ENCODE peak calls at places on chromosome X, in four cellular contexts. N is upper lobe of left lung; C is CD4-positive, alpha-beta T cell; P is A549. I is an unnamed sample.

GRCh38 chrX:15336023-15336413 is 695 bp upstream of the PIGA start:
- DNase-seq in N (peak; percentile 58), C (no peak), P (peak; percentile 53), I (peak; percentile 22)

GRCh38 chrX:24594531-24594930 is 52.6 kb downstream of the PCYT1B start:
- DNase-seq in C (no peak), P (no peak), N (no peak), I (no peak)

GRCh38 chrX:84865113-84865512 is 138.6 kb upstream of the APOOL start:
- DNase-seq in N (no peak), C (no peak), P (no peak), I (no peak)

GRCh38 chrX:44570524-44570923 is 27.9 kb upstream of the FUNDC1 start:
- DNase-seq in C (no peak), N (no peak), P (no peak), I (no peak)

GRCh38 chrX:102155806-102156179 is at the start of gene BEX5:
- DNase-seq in N (peak; percentile 77), P (no peak), C (peak; percentile 30), I (no peak)

GRCh38 chrX:97308161-97308560 is 424.5 kb downstream of the RPA4 start:
- DNase-seq in N (no peak), P (no peak), C (no peak), I (no peak)

GRCh38 chrX:132489256-132490085 is 633 bp upstream of the MBNL3 start:
- DNase-seq in C (peak; percentile 25), P (no peak), N (peak; percentile 71), I (peak; percentile 56)

GRCh38 chrX:15143050-15143824 is 126.6 kb downstream of the ASB9 start:
- DNase-seq in P (peak; percentile 9), N (peak; percentile 42), C (peak; percentile 39), I (peak; percentile 28)

GRCh38 chrX:153614818-153615217 is 15.9 kb upstream of the CCNQ start:
- DNase-seq in N (no peak), P (no peak), C (no peak), I (no peak)

GRCh38 chrX:137483554-137483953 is 82.4 kb upstream of the ZIC3 start:
- DNase-seq in P (no peak), N (no peak), C (no peak), I (no peak)

GRCh38 chrX:13069771-13070410 is 25.5 kb upstream of the FAM9C start:
- DNase-seq in N (no peak), C (no peak), P (no peak), I (no peak)

GRCh38 chrX:11886745-11887144 is 128.7 kb downstream of the MSL3 start:
- DNase-seq in P (no peak), N (no peak), C (no peak), I (no peak)

GRCh38 chrX:40508560-40508959 is 72.2 kb upstream of the ATP6AP2 start:
- DNase-seq in P (no peak), N (no peak), C (no peak), I (no peak)

GRCh38 chrX:10554612-10555270 is 65.6 kb downstream of the MID1 start:
- DNase-seq in C (no peak), P (no peak), N (no peak), I (no peak)
- H3K27ac ChIP-seq in C (no peak overlapping the region), P (peak overlapping the region; percentile 39), N (peak overlapping the region; percentile 53), I (no peak overlapping the region)

DNA sequence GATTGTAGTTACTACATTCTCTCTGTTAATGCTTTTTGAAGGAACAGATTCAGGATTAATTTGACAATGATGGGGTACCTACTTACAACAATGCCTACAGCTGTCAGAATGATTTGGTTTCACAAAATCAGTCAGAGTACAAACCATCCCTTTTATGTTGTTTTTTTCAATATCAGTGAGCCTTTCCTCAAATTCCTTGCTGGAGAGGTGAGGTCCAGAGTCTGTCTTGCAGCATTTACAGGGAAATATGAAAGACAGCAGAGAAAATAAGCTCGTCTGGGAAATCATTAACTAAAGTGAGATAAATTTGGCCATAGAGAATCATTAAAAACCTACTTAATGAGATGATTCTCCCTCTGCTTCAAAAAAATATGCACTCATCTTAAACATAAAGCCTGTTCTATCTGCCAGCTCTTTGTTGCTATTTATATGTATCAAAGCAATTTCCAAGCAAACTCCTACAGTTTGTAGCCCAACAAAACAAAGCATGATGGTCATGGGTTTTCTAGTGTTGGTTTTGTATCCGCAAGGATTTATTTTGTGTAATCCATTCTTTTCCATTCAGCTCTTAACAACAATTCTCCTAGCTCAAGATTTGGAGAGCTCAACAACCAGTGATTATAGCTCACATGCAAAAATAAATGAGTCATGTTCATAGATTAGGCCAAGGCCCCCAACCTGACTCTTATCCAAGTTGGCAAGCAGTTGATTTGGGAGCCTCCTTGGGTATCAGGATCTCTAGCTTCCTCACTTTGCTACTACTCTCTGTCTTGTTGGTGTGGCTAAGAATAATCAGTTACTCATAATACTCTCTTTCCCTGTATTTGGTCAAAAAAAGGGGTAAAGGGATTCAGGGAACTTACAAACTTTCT is 222.6 kb downstream of the ENOX2 start:
- DNase-seq in C (no peak), P (no peak), N (no peak), I (no peak)
- H3K27ac ChIP-seq in C (no peak overlapping the region), P (no peak overlapping the region), N (no peak overlapping the region), I (no peak overlapping the region)

GRCh38 chrX:19174401-19175025 is 52.2 kb upstream of the ADGRG2 start:
- DNase-seq in P (peak; percentile 39), C (no peak), N (no peak), I (no peak)
- H3K27ac ChIP-seq in P (peak overlapping the region; percentile 74), C (no peak overlapping the region), N (no peak overlapping the region), I (no peak overlapping the region)

DNA sequence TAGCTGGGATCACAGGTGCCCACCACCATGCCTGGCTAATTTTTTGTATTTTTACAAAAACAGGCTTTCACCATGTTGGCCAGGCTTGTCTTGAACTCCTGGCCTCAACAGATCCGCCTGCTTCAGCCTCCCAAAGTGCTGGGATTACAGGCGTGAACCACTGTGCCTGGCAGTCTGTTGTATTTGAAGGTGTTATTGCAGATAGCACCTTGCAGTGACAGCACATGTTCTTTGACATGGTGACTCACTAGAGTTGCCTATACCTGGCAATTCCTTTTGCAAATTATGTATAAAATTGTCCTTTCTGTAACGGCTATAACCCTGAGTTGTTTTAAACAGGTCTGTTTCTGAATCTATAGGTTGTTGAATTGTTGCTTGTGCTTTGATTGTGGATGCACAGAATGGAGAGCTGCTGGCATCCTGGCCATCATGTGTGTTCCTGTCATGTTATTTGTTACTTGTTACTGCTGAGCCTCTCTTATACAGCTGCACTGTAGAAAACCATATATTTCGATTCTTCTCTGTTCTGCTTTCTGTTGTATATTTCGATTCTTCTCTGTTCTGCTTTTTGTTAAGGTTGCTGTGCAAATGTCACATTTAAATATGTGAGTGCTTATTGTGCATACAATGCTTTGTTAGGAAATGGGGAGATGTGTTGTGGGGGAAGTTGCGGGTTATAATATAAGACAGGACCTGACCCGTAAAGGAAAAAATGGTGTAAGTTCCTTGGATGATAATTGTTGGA is 8.1 kb downstream of the OGT start:
- DNase-seq in P (no peak), N (no peak), C (no peak), I (no peak)
- H3K27ac ChIP-seq in P (peak overlapping the region; percentile 67), N (peak overlapping the region; percentile 42), C (peak overlapping the region; percentile 17), I (peak overlapping the region; percentile 17)

GRCh38 chrX:72048515-72049455 is 82.9 kb downstream of the RTL5 start:
- DNase-seq in C (no peak), P (no peak), N (no peak), I (no peak)

GRCh38 chrX:72052415-72053090 is 79.2 kb downstream of the RTL5 start:
- DNase-seq in N (no peak), P (no peak), C (no peak), I (no peak)

GRCh38 chrX:72051589-72051988 is 80.1 kb downstream of the RTL5 start:
- DNase-seq in C (no peak), P (no peak), N (no peak), I (no peak)

GRCh38 chrX:72053508-72053907 is 78.2 kb downstream of the RTL5 start:
- DNase-seq in P (no peak), N (no peak), C (no peak), I (no peak)

GRCh38 chrX:72050011-72050410 is 81.7 kb downstream of the RTL5 start:
- DNase-seq in P (no peak), N (no peak), C (no peak), I (no peak)
- H3K27ac ChIP-seq in P (no peak overlapping the region), N (no peak overlapping the region), C (no peak overlapping the region), I (no peak overlapping the region)